ENCODE peak calls at places on chromosome 5, in seven cellular contexts. One of them, this sample, is unnamed. For H3K4me1, the result is how much of the 10 kb centered on the place peaks cover.

GRCh38 chr5:19608434-19608833 is 379.6 kb downstream of the CDH18 start:
- DNase-seq in tibial artery: no peak
- DNase-seq in kidney: no peak
- DNase-seq in stomach: no peak
- DNase-seq in mesendoderm: peak
- DNase-seq in right cardiac atrium: no peak
- DNase-seq in CD8-positive, alpha-beta memory T cell: no peak
- DNase-seq in this sample: no peak

GRCh38 chr5:561408-561807 is 37.2 kb upstream of the SLC9A3 start:
- DNase-seq in mesendoderm: no peak
- DNase-seq in stomach: no peak
- DNase-seq in right cardiac atrium: no peak
- DNase-seq in kidney: peak
- DNase-seq in CD8-positive, alpha-beta memory T cell: no peak
- DNase-seq in tibial artery: no peak
- DNase-seq in this sample: no peak

GRCh38 chr5:161064800-161065199 is 212.8 kb upstream of the ATP10B start:
- DNase-seq in kidney: no peak
- DNase-seq in stomach: no peak
- DNase-seq in right cardiac atrium: no peak
- DNase-seq in tibial artery: no peak
- DNase-seq in CD8-positive, alpha-beta memory T cell: no peak
- DNase-seq in mesendoderm: peak
- DNase-seq in this sample: no peak

GRCh38 chr5:38541174-38541724 is 15.2 kb downstream of the LIFR start:
- DNase-seq in mesendoderm: no peak
- DNase-seq in stomach: no peak
- DNase-seq in CD8-positive, alpha-beta memory T cell: no peak
- DNase-seq in tibial artery: no peak
- DNase-seq in kidney: no peak
- DNase-seq in right cardiac atrium: no peak
- DNase-seq in this sample: no peak

GRCh38 chr5:133859073-133859472 is 109.4 kb downstream of the C5orf15 start:
- DNase-seq in kidney: no peak
- DNase-seq in right cardiac atrium: no peak
- DNase-seq in mesendoderm: no peak
- DNase-seq in tibial artery: peak
- DNase-seq in CD8-positive, alpha-beta memory T cell: no peak
- DNase-seq in stomach: peak
- DNase-seq in this sample: no peak

GRCh38 chr5:65483474-65484346 is 2.0 kb upstream of the ADAMTS6 start:
- DNase-seq in tibial artery: no peak
- DNase-seq in right cardiac atrium: no peak
- DNase-seq in CD8-positive, alpha-beta memory T cell: peak
- DNase-seq in mesendoderm: peak
- DNase-seq in stomach: no peak
- DNase-seq in kidney: no peak
- DNase-seq in this sample: no peak

GRCh38 chr5:126503602-126504104 is 80.4 kb downstream of the GRAMD2B start:
- DNase-seq in right cardiac atrium: peak
- DNase-seq in mesendoderm: peak
- DNase-seq in kidney: no peak
- DNase-seq in CD8-positive, alpha-beta memory T cell: peak
- DNase-seq in tibial artery: no peak
- DNase-seq in stomach: no peak
- DNase-seq in this sample: peak

GRCh38 chr5:119578937-119579336 is 50.4 kb upstream of the FAM170A start:
- DNase-seq in stomach: no peak
- DNase-seq in kidney: no peak
- DNase-seq in CD8-positive, alpha-beta memory T cell: no peak
- DNase-seq in right cardiac atrium: no peak
- DNase-seq in tibial artery: no peak
- DNase-seq in mesendoderm: peak
- DNase-seq in this sample: no peak

GRCh38 chr5:127957701-127958190 is 125.8 kb upstream of the SLC12A2 start:
- DNase-seq in CD8-positive, alpha-beta memory T cell: no peak
- DNase-seq in stomach: no peak
- DNase-seq in kidney: no peak
- DNase-seq in tibial artery: no peak
- DNase-seq in mesendoderm: no peak
- DNase-seq in right cardiac atrium: no peak
- DNase-seq in this sample: no peak

GRCh38 chr5:146993876-146994530 is 115.4 kb upstream of the PPP2R2B start:
- DNase-seq in CD8-positive, alpha-beta memory T cell: no peak
- DNase-seq in stomach: no peak
- DNase-seq in tibial artery: no peak
- DNase-seq in mesendoderm: no peak
- DNase-seq in kidney: no peak
- DNase-seq in right cardiac atrium: no peak
- DNase-seq in this sample: no peak

GRCh38 chr5:169296456-169297220 is 4.3 kb downstream of the SLIT3 start:
- DNase-seq in tibial artery: peak
- DNase-seq in stomach: no peak
- DNase-seq in mesendoderm: no peak
- DNase-seq in right cardiac atrium: peak
- DNase-seq in CD8-positive, alpha-beta memory T cell: no peak
- DNase-seq in kidney: peak
- DNase-seq in this sample: no peak

GRCh38 chr5:66963559-66963971 is 233.0 kb downstream of the CD180 start:
- DNase-seq in right cardiac atrium: no peak
- DNase-seq in tibial artery: no peak
- DNase-seq in mesendoderm: peak
- DNase-seq in stomach: no peak
- DNase-seq in CD8-positive, alpha-beta memory T cell: no peak
- DNase-seq in kidney: no peak
- DNase-seq in this sample: no peak

GRCh38 chr5:118405650-118406061 is 582.7 kb downstream of the DTWD2 start:
- DNase-seq in tibial artery: no peak
- DNase-seq in kidney: no peak
- DNase-seq in mesendoderm: peak
- DNase-seq in stomach: no peak
- DNase-seq in right cardiac atrium: no peak
- DNase-seq in CD8-positive, alpha-beta memory T cell: no peak
- DNase-seq in this sample: no peak

GRCh38 chr5:100535060-100536005 is at the start of gene FAM174A:
- DNase-seq in mesendoderm: peak
- DNase-seq in kidney: peak
- DNase-seq in right cardiac atrium: peak
- DNase-seq in tibial artery: peak
- DNase-seq in CD8-positive, alpha-beta memory T cell: peak
- DNase-seq in stomach: peak
- DNase-seq in this sample: peak

GRCh38 chr5:21688655-21689054 is 1164.5 kb downstream of the CDH12 start:
- DNase-seq in CD8-positive, alpha-beta memory T cell: no peak
- DNase-seq in mesendoderm: no peak
- DNase-seq in right cardiac atrium: no peak
- DNase-seq in tibial artery: no peak
- DNase-seq in kidney: no peak
- DNase-seq in stomach: no peak
- DNase-seq in this sample: no peak

GRCh38 chr5:74386571-74387334 is 253.8 kb downstream of the ENC1 start:
- DNase-seq in mesendoderm: no peak
- DNase-seq in tibial artery: no peak
- DNase-seq in kidney: no peak
- DNase-seq in right cardiac atrium: no peak
- DNase-seq in CD8-positive, alpha-beta memory T cell: no peak
- DNase-seq in stomach: no peak
- DNase-seq in this sample: no peak

GRCh38 chr5:181188700-181189362 is 16.2 kb downstream of the TRIM7 start:
- DNase-seq in CD8-positive, alpha-beta memory T cell: peak
- DNase-seq in tibial artery: peak
- DNase-seq in right cardiac atrium: peak
- DNase-seq in kidney: no peak
- DNase-seq in stomach: peak
- DNase-seq in mesendoderm: peak
- DNase-seq in this sample: peak

GRCh38 chr5:3564136-3564535 is 31.5 kb upstream of the IRX1 start:
- DNase-seq in mesendoderm: no peak
- DNase-seq in tibial artery: no peak
- DNase-seq in stomach: no peak
- DNase-seq in CD8-positive, alpha-beta memory T cell: no peak
- DNase-seq in right cardiac atrium: no peak
- DNase-seq in kidney: no peak
- DNase-seq in this sample: no peak

GRCh38 chr5:69300537-69301203 is 31.9 kb downstream of the CCDC125 start:
- DNase-seq in mesendoderm: peak
- DNase-seq in CD8-positive, alpha-beta memory T cell: no peak
- DNase-seq in tibial artery: no peak
- DNase-seq in stomach: no peak
- DNase-seq in right cardiac atrium: no peak
- DNase-seq in kidney: no peak
- DNase-seq in this sample: no peak

GRCh38 chr5:14483504-14484157 is 98.0 kb upstream of the OTULINL start:
- DNase-seq in mesendoderm: no peak
- DNase-seq in kidney: no peak
- DNase-seq in tibial artery: no peak
- DNase-seq in CD8-positive, alpha-beta memory T cell: no peak
- DNase-seq in right cardiac atrium: no peak
- DNase-seq in stomach: no peak
- DNase-seq in this sample: no peak

DNA sequence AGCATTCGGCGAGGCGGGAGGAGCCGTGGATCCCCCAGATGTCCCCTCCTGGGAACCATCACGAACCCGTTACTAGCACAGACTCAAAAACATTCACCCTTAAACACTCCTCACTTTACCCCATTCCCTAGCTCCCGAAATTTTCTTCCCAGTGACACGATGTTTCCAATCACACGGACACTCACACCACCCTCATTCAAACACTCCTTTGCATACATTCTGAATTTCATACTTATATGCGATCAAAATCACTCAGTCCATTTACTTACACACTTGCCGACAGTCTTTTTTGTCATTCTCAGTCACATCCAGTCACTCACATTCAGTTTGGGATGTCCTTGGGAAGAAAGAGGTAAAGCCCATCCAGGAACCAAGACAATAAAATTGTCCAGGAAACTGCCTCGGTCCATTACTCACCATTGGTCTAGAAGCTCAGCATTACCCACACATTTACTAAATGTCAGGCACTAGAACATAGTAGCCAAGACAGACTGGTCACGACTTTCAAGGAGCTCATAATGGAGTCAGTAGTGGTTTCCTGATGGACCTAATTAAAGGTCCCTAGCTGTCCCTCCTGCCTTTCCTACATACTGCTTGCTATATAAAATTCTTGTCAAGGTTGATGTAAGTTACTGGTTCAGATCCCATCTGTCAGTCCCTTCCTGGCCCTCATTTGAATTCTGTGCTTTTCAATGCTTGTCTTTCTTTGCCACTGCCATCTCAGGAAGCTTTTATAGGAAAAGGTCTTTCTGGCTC is 574 bp downstream of the SLC35A4 start:
- DNase-seq in stomach: no peak
- DNase-seq in CD8-positive, alpha-beta memory T cell: no peak
- DNase-seq in tibial artery: no peak
- DNase-seq in mesendoderm: no peak
- DNase-seq in right cardiac atrium: no peak
- DNase-seq in kidney: no peak
- DNase-seq in this sample: no peak
- H3K4me1 ChIP-seq in stomach: half or more
- H3K4me1 ChIP-seq in CD8-positive, alpha-beta memory T cell: under half
- H3K4me1 ChIP-seq in tibial artery: half or more
- H3K4me1 ChIP-seq in mesendoderm: under half
- H3K4me1 ChIP-seq in right cardiac atrium: under half
- H3K4me1 ChIP-seq in kidney: under half
- H3K4me1 ChIP-seq in this sample: under half

GRCh38 chr5:89384391-89384790 is 501.4 kb upstream of the MEF2C start:
- DNase-seq in right cardiac atrium: no peak
- DNase-seq in CD8-positive, alpha-beta memory T cell: no peak
- DNase-seq in mesendoderm: no peak
- DNase-seq in kidney: no peak
- DNase-seq in tibial artery: no peak
- DNase-seq in stomach: no peak
- DNase-seq in this sample: no peak
- H3K4me1 ChIP-seq in right cardiac atrium: under half
- H3K4me1 ChIP-seq in CD8-positive, alpha-beta memory T cell: under half
- H3K4me1 ChIP-seq in mesendoderm: under half
- H3K4me1 ChIP-seq in kidney: under half
- H3K4me1 ChIP-seq in tibial artery: under half
- H3K4me1 ChIP-seq in stomach: under half
- H3K4me1 ChIP-seq in this sample: under half

GRCh38 chr5:139105621-139106071 is 92.5 kb downstream of the SIL1 start:
- DNase-seq in kidney: no peak
- DNase-seq in right cardiac atrium: no peak
- DNase-seq in CD8-positive, alpha-beta memory T cell: no peak
- DNase-seq in stomach: no peak
- DNase-seq in tibial artery: no peak
- DNase-seq in mesendoderm: no peak
- DNase-seq in this sample: no peak
- H3K4me1 ChIP-seq in kidney: under half
- H3K4me1 ChIP-seq in right cardiac atrium: under half
- H3K4me1 ChIP-seq in CD8-positive, alpha-beta memory T cell: under half
- H3K4me1 ChIP-seq in stomach: half or more
- H3K4me1 ChIP-seq in tibial artery: half or more
- H3K4me1 ChIP-seq in mesendoderm: under half
- H3K4me1 ChIP-seq in this sample: under half

GRCh38 chr5:151075698-151076331 is 5.0 kb downstream of the TNIP1 start:
- DNase-seq in stomach: peak
- DNase-seq in tibial artery: no peak
- DNase-seq in CD8-positive, alpha-beta memory T cell: no peak
- DNase-seq in right cardiac atrium: no peak
- DNase-seq in kidney: no peak
- DNase-seq in mesendoderm: no peak
- DNase-seq in this sample: no peak

GRCh38 chr5:151074557-151074956 is 6.3 kb downstream of the TNIP1 start:
- DNase-seq in kidney: no peak
- DNase-seq in right cardiac atrium: no peak
- DNase-seq in CD8-positive, alpha-beta memory T cell: no peak
- DNase-seq in mesendoderm: no peak
- DNase-seq in tibial artery: no peak
- DNase-seq in stomach: no peak
- DNase-seq in this sample: no peak

GRCh38 chr5:151071021-151071420 is 9.8 kb downstream of the TNIP1 start:
- DNase-seq in CD8-positive, alpha-beta memory T cell: no peak
- DNase-seq in tibial artery: no peak
- DNase-seq in kidney: no peak
- DNase-seq in mesendoderm: no peak
- DNase-seq in stomach: no peak
- DNase-seq in right cardiac atrium: no peak
- DNase-seq in this sample: no peak

GRCh38 chr5:151072234-151073025 is 8.4 kb downstream of the TNIP1 start:
- DNase-seq in tibial artery: no peak
- DNase-seq in CD8-positive, alpha-beta memory T cell: no peak
- DNase-seq in right cardiac atrium: no peak
- DNase-seq in mesendoderm: peak
- DNase-seq in stomach: no peak
- DNase-seq in kidney: no peak
- DNase-seq in this sample: no peak

GRCh38 chr5:151073280-151073679 is 7.6 kb downstream of the TNIP1 start:
- DNase-seq in mesendoderm: no peak
- DNase-seq in right cardiac atrium: no peak
- DNase-seq in CD8-positive, alpha-beta memory T cell: no peak
- DNase-seq in stomach: no peak
- DNase-seq in tibial artery: no peak
- DNase-seq in kidney: no peak
- DNase-seq in this sample: no peak
- H3K4me1 ChIP-seq in mesendoderm: under half
- H3K4me1 ChIP-seq in right cardiac atrium: under half
- H3K4me1 ChIP-seq in CD8-positive, alpha-beta memory T cell: half or more
- H3K4me1 ChIP-seq in stomach: half or more
- H3K4me1 ChIP-seq in tibial artery: half or more
- H3K4me1 ChIP-seq in kidney: half or more
- H3K4me1 ChIP-seq in this sample: under half